ENCODE peak calls at places on chromosome 21, in four cellular contexts. R is HepG2, D is K562, L is H1. K is an unnamed sample.

GRCh38 chr21:21268061-21268471 is 269.9 kb downstream of the NCAM2 start:
- DNase-seq in L (no peak), R (no peak), D (no peak), K (no peak)

GRCh38 chr21:25234857-25235801 is 372.2 kb downstream of the MRPL39 start:
- DNase-seq in R (no peak), D (no peak), L (no peak), K (no peak)

GRCh38 chr21:42346866-42347600 is 3.8 kb downstream of the TFF2 start:
- DNase-seq in L (no peak), D (no peak), R (no peak), K (no peak)

GRCh38 chr21:42563261-42564045 is 49.8 kb downstream of the SLC37A1 start:
- DNase-seq in D (peak), R (no peak), L (no peak), K (no peak)

GRCh38 chr21:43881283-43881682 is 16.3 kb downstream of the AGPAT3 start:
- DNase-seq in L (no peak), R (no peak), D (no peak), K (no peak)

GRCh38 chr21:36456714-36457399 is 23.1 kb downstream of the CLDN14 start:
- DNase-seq in R (no peak), L (no peak), D (no peak), K (no peak)

GRCh38 chr21:36560933-36561575 is 81.1 kb upstream of the CLDN14 start:
- DNase-seq in L (no peak), D (no peak), R (no peak), K (no peak)

GRCh38 chr21:44962481-44962966 is 22.7 kb downstream of the SLX9 start:
- DNase-seq in L (no peak), D (no peak), R (no peak), K (no peak)

GRCh38 chr21:25862596-25862995 is 127.8 kb downstream of the GABPA start:
- DNase-seq in D (peak), L (no peak), R (peak), K (no peak)

GRCh38 chr21:17613242-17613676 is 558 bp upstream of the BTG3 start:
- DNase-seq in R (no peak), D (no peak), L (no peak), K (peak)

GRCh38 chr21:28397040-28397439 is 595.6 kb downstream of the LTN1 start:
- DNase-seq in R (no peak), D (no peak), L (no peak), K (no peak)

GRCh38 chr21:28392436-28392835 is 600.2 kb downstream of the LTN1 start:
- DNase-seq in L (no peak), R (no peak), D (no peak), K (no peak)

GRCh38 chr21:28391938-28392337 is 600.7 kb downstream of the LTN1 start:
- DNase-seq in R (no peak), D (no peak), L (no peak), K (no peak)

GRCh38 chr21:28396421-28396820 is 596.3 kb downstream of the LTN1 start:
- DNase-seq in D (no peak), R (no peak), L (no peak), K (no peak)

GRCh38 chr21:28393279-28393678 is 599.4 kb downstream of the LTN1 start:
- DNase-seq in R (no peak), L (no peak), D (no peak), K (no peak)
- TF ChIP-seq HDAC2 in R (no peak), L (no peak), D (no peak), K (no peak)

DNA sequence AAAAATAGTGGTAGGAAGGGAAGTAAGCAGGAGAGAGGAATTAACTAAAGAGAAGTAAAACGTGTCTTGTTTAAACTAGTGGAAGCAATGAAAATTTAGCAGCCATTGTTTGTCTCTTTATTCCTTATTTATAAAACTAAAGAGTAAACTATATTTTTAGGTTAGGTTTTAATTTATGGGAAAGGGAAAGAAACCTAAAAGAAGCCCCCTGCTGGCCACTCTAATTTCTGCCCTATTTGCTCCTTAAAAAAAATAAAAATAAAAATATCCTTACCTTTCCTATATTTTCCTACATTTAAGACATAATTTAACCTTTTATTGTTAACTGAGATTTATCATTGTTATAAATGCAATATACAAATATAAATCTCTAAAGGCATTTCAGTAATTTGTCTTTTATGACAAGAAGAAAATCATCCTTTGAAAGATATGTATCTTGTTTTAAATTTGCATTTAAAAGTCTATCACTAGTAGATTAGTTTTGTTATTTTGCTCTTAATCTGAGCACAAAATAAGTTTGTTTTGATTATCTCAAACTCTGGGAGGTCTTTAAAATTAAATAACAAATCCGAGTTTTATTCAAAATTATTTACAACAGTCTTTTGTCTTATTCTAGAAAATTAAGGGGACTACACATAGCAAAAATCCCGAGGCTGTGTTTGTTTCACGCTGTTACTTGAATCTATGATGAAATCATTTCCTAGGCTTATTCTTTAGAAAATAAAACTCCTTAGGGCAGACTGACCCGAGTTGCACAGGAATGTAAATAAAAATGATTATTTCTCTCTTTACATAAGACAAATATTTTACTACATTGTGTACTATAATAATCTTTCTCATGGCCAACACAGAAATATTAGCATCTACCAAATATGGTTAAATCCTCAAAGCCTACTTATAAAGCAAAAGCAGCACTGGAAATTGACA is 201.7 kb downstream of the NRIP1 start:
- DNase-seq in R (peak), L (no peak), D (peak), K (no peak)
- TF ChIP-seq RNF2 in R (no peak), L (no peak), D (no peak), K (no peak)

DNA sequence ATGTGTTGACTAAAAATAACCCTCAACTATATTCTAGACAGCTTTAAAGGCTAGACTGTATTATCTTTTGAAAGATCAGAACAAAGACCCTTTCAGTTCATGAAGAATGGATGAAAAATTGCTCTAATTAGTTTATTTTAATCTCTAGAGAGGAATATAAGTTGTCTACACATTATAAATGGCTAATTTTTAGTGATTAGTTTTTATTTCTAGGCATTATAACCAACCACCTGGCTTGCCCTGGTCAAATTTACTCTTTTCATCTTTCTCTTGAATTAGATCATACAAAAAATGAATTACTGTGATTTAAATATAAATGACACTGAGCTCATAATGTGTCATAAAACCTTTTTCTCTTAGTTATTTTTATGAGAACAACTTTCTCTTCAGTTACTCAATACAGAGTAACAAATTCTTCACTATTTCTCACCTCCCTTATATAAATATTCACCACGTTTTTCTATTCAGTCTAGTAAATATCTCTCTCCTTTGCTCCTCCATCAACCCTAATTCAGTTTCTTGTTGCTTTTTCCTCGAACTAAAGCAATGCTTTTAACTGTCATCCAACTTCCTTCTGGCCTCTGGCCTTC is 428.6 kb upstream of the TMPRSS15 start:
- DNase-seq in L (no peak), D (no peak), R (no peak), K (no peak)
- TF ChIP-seq CHD2 in L (no peak), D (no peak), R (no peak), K (no peak)

DNA sequence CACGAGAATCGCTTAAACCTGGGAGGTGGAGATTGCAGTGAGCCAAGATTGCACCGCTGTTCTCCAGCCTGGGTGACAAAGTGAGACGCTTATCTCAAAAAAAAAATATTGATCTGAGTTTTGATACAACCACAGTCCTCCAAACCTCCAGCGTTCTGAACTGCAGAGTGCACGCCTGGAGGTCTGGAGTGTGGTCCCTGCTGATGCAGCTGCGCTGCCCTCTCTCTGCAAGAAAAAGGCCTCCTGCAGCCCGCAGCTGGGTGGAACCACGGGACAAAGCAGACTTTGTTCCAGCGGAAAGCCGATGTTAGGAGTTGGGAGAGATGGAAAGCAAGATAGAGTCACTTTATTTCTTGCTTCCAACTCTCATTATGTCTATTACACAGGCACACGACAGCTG is 144.9 kb upstream of the SOD1 start:
- DNase-seq in L (no peak), R (no peak), D (no peak), K (no peak)
- TF ChIP-seq HDAC2 in L (no peak), R (no peak), D (no peak), K (no peak)

DNA sequence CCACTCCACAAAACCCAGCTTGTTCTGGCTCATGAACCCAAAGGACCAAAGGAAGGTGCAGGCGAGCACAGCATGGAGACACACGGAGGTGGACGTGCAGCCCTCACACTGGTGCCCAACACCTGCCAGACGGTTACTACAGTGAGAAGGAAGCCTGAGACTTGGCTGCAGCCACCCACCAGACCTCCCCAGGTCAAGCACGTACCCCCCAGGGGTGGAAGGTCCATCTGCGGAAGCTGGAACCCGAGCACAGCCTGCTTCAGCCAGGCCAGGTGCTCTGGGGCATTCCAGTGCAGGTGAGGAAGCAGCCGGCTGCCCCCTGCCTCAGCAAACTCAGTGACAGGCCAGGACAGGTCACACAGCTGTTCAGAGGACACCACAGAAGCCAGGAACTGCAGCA is 16.0 kb upstream of the LSS start:
- DNase-seq in L (no peak), R (no peak), D (no peak), K (no peak)
- TF ChIP-seq RNF2 in L (no peak), R (no peak), D (no peak), K (no peak)

GRCh38 chr21:40052276-40052675 is 185.0 kb downstream of the PCP4 start:
- DNase-seq in D (no peak), L (no peak), R (no peak), K (no peak)
- TF ChIP-seq CHD2 in D (no peak), L (no peak), R (no peak), K (no peak)

GRCh38 chr21:34592120-34592561 is 22.8 kb downstream of the RCAN1 start:
- DNase-seq in R (no peak), D (peak), L (no peak), K (no peak)
- TF ChIP-seq HDAC2 in R (no peak), D (no peak), L (no peak), K (no peak)

K was measured in A549.